ENCODE peak calls at places on chromosome 19, in eight cellular contexts. One of them, this sample, is unnamed.

GRCh38 chr19:1250374-1251232 is 2.2 kb downstream of the MIDN start:
- DNase-seq in stimulated activated CD8-positive, alpha-beta memory T cell treated with anti-CD3 and anti-CD28 coated beads, Interleukin-4, amount 100 ng/mL, for 48 hours: no peak
- DNase-seq in NCI-H1092: peak; percentile 72
- DNase-seq in kidney tubule cell: peak; percentile 60
- DNase-seq in mucosa of descending colon: peak; percentile 75
- DNase-seq in skeletal muscle cell: no peak
- DNase-seq in activated B cell treated with CpG ODN at 0.5 μM for 24 hours: peak; percentile 60
- DNase-seq in fibroblast of lung: peak; percentile 85
- DNase-seq in this sample: no peak

GRCh38 chr19:35247526-35248309 is 1.1 kb upstream of the LSR start:
- DNase-seq in stimulated activated CD8-positive, alpha-beta memory T cell treated with anti-CD3 and anti-CD28 coated beads, Interleukin-4, amount 100 ng/mL, for 48 hours: peak; percentile 73
- DNase-seq in NCI-H1092: no peak
- DNase-seq in kidney tubule cell: peak; percentile 97
- DNase-seq in mucosa of descending colon: peak; percentile 94
- DNase-seq in skeletal muscle cell: no peak
- DNase-seq in activated B cell treated with CpG ODN at 0.5 μM for 24 hours: peak; percentile 59
- DNase-seq in fibroblast of lung: no peak
- DNase-seq in this sample: peak; percentile 55

GRCh38 chr19:36060430-36060829 is 5.7 kb downstream of the WDR62 start:
- DNase-seq in stimulated activated CD8-positive, alpha-beta memory T cell treated with anti-CD3 and anti-CD28 coated beads, Interleukin-4, amount 100 ng/mL, for 48 hours: peak; percentile 34
- DNase-seq in NCI-H1092: no peak
- DNase-seq in kidney tubule cell: peak; percentile 56
- DNase-seq in mucosa of descending colon: no peak
- DNase-seq in skeletal muscle cell: no peak
- DNase-seq in activated B cell treated with CpG ODN at 0.5 μM for 24 hours: no peak
- DNase-seq in fibroblast of lung: peak; percentile 59
- DNase-seq in this sample: peak; percentile 16

GRCh38 chr19:56253737-56254136 is 18.8 kb upstream of the EDDM13 start:
- DNase-seq in stimulated activated CD8-positive, alpha-beta memory T cell treated with anti-CD3 and anti-CD28 coated beads, Interleukin-4, amount 100 ng/mL, for 48 hours: no peak
- DNase-seq in NCI-H1092: peak; percentile 32
- DNase-seq in kidney tubule cell: peak; percentile 59
- DNase-seq in mucosa of descending colon: no peak
- DNase-seq in skeletal muscle cell: no peak
- DNase-seq in activated B cell treated with CpG ODN at 0.5 μM for 24 hours: no peak
- DNase-seq in fibroblast of lung: peak; percentile 74
- DNase-seq in this sample: no peak

GRCh38 chr19:18193388-18194207 is 580 bp downstream of the MPV17L2 start:
- DNase-seq in stimulated activated CD8-positive, alpha-beta memory T cell treated with anti-CD3 and anti-CD28 coated beads, Interleukin-4, amount 100 ng/mL, for 48 hours: peak; percentile 35
- DNase-seq in NCI-H1092: no peak
- DNase-seq in kidney tubule cell: no peak
- DNase-seq in mucosa of descending colon: peak; percentile 38
- DNase-seq in skeletal muscle cell: no peak
- DNase-seq in activated B cell treated with CpG ODN at 0.5 μM for 24 hours: no peak
- DNase-seq in fibroblast of lung: no peak
- DNase-seq in this sample: no peak

GRCh38 chr19:3690551-3691371 is 9.5 kb downstream of the PIP5K1C start:
- DNase-seq in stimulated activated CD8-positive, alpha-beta memory T cell treated with anti-CD3 and anti-CD28 coated beads, Interleukin-4, amount 100 ng/mL, for 48 hours: peak; percentile 40
- DNase-seq in NCI-H1092: no peak
- DNase-seq in kidney tubule cell: no peak
- DNase-seq in mucosa of descending colon: no peak
- DNase-seq in skeletal muscle cell: no peak
- DNase-seq in activated B cell treated with CpG ODN at 0.5 μM for 24 hours: no peak
- DNase-seq in fibroblast of lung: no peak
- DNase-seq in this sample: no peak

GRCh38 chr19:6378498-6378897 is 2.8 kb upstream of the PSPN start:
- DNase-seq in stimulated activated CD8-positive, alpha-beta memory T cell treated with anti-CD3 and anti-CD28 coated beads, Interleukin-4, amount 100 ng/mL, for 48 hours: no peak
- DNase-seq in NCI-H1092: no peak
- DNase-seq in kidney tubule cell: no peak
- DNase-seq in mucosa of descending colon: no peak
- DNase-seq in skeletal muscle cell: no peak
- DNase-seq in activated B cell treated with CpG ODN at 0.5 μM for 24 hours: no peak
- DNase-seq in fibroblast of lung: no peak
- DNase-seq in this sample: no peak

GRCh38 chr19:16588089-16588823 is 16.0 kb upstream of the SLC35E1 start:
- DNase-seq in stimulated activated CD8-positive, alpha-beta memory T cell treated with anti-CD3 and anti-CD28 coated beads, Interleukin-4, amount 100 ng/mL, for 48 hours: peak; percentile 77
- DNase-seq in NCI-H1092: no peak
- DNase-seq in kidney tubule cell: no peak
- DNase-seq in mucosa of descending colon: peak; percentile 62
- DNase-seq in skeletal muscle cell: no peak
- DNase-seq in activated B cell treated with CpG ODN at 0.5 μM for 24 hours: peak; percentile 76
- DNase-seq in fibroblast of lung: peak; percentile 13
- DNase-seq in this sample: peak; percentile 34

GRCh38 chr19:2043269-2043641 is 7.8 kb downstream of the MKNK2 start:
- DNase-seq in stimulated activated CD8-positive, alpha-beta memory T cell treated with anti-CD3 and anti-CD28 coated beads, Interleukin-4, amount 100 ng/mL, for 48 hours: no peak
- DNase-seq in NCI-H1092: no peak
- DNase-seq in kidney tubule cell: no peak
- DNase-seq in mucosa of descending colon: peak; percentile 37
- DNase-seq in skeletal muscle cell: no peak
- DNase-seq in activated B cell treated with CpG ODN at 0.5 μM for 24 hours: peak; percentile 29
- DNase-seq in fibroblast of lung: no peak
- DNase-seq in this sample: no peak

GRCh38 chr19:12052057-12052570 is 647 bp downstream of the ZNF878 start:
- DNase-seq in stimulated activated CD8-positive, alpha-beta memory T cell treated with anti-CD3 and anti-CD28 coated beads, Interleukin-4, amount 100 ng/mL, for 48 hours: no peak
- DNase-seq in NCI-H1092: no peak
- DNase-seq in kidney tubule cell: peak; percentile 58
- DNase-seq in mucosa of descending colon: no peak
- DNase-seq in skeletal muscle cell: no peak
- DNase-seq in activated B cell treated with CpG ODN at 0.5 μM for 24 hours: no peak
- DNase-seq in fibroblast of lung: no peak
- DNase-seq in this sample: no peak

GRCh38 chr19:821976-822773 is 420 bp upstream of the PLPPR3 start:
- DNase-seq in stimulated activated CD8-positive, alpha-beta memory T cell treated with anti-CD3 and anti-CD28 coated beads, Interleukin-4, amount 100 ng/mL, for 48 hours: no peak
- DNase-seq in NCI-H1092: peak; percentile 18
- DNase-seq in kidney tubule cell: no peak
- DNase-seq in mucosa of descending colon: no peak
- DNase-seq in skeletal muscle cell: no peak
- DNase-seq in activated B cell treated with CpG ODN at 0.5 μM for 24 hours: no peak
- DNase-seq in fibroblast of lung: no peak
- DNase-seq in this sample: no peak

GRCh38 chr19:9848060-9848459 is 12.9 kb downstream of the PIN1 start:
- DNase-seq in stimulated activated CD8-positive, alpha-beta memory T cell treated with anti-CD3 and anti-CD28 coated beads, Interleukin-4, amount 100 ng/mL, for 48 hours: peak; percentile 52
- DNase-seq in NCI-H1092: no peak
- DNase-seq in kidney tubule cell: no peak
- DNase-seq in mucosa of descending colon: no peak
- DNase-seq in skeletal muscle cell: no peak
- DNase-seq in activated B cell treated with CpG ODN at 0.5 μM for 24 hours: no peak
- DNase-seq in fibroblast of lung: no peak
- DNase-seq in this sample: no peak

GRCh38 chr19:33339750-33340029 is 33.8 kb upstream of the CEBPG start:
- DNase-seq in stimulated activated CD8-positive, alpha-beta memory T cell treated with anti-CD3 and anti-CD28 coated beads, Interleukin-4, amount 100 ng/mL, for 48 hours: no peak
- DNase-seq in NCI-H1092: no peak
- DNase-seq in kidney tubule cell: no peak
- DNase-seq in mucosa of descending colon: no peak
- DNase-seq in skeletal muscle cell: no peak
- DNase-seq in activated B cell treated with CpG ODN at 0.5 μM for 24 hours: no peak
- DNase-seq in fibroblast of lung: no peak
- DNase-seq in this sample: no peak

GRCh38 chr19:47209323-47210179 is 21.4 kb downstream of the BBC3 start:
- DNase-seq in stimulated activated CD8-positive, alpha-beta memory T cell treated with anti-CD3 and anti-CD28 coated beads, Interleukin-4, amount 100 ng/mL, for 48 hours: no peak
- DNase-seq in NCI-H1092: no peak
- DNase-seq in kidney tubule cell: no peak
- DNase-seq in mucosa of descending colon: no peak
- DNase-seq in skeletal muscle cell: no peak
- DNase-seq in activated B cell treated with CpG ODN at 0.5 μM for 24 hours: no peak
- DNase-seq in fibroblast of lung: peak; percentile 38
- DNase-seq in this sample: no peak

GRCh38 chr19:46848389-46848788 is 2.3 kb downstream of the AP2S1 start:
- DNase-seq in stimulated activated CD8-positive, alpha-beta memory T cell treated with anti-CD3 and anti-CD28 coated beads, Interleukin-4, amount 100 ng/mL, for 48 hours: no peak
- DNase-seq in NCI-H1092: no peak
- DNase-seq in kidney tubule cell: no peak
- DNase-seq in mucosa of descending colon: no peak
- DNase-seq in skeletal muscle cell: no peak
- DNase-seq in activated B cell treated with CpG ODN at 0.5 μM for 24 hours: no peak
- DNase-seq in fibroblast of lung: no peak
- DNase-seq in this sample: no peak

GRCh38 chr19:6271251-6271650 is 8.5 kb downstream of the MLLT1 start:
- DNase-seq in stimulated activated CD8-positive, alpha-beta memory T cell treated with anti-CD3 and anti-CD28 coated beads, Interleukin-4, amount 100 ng/mL, for 48 hours: no peak
- DNase-seq in NCI-H1092: no peak
- DNase-seq in kidney tubule cell: peak; percentile 50
- DNase-seq in mucosa of descending colon: no peak
- DNase-seq in skeletal muscle cell: no peak
- DNase-seq in activated B cell treated with CpG ODN at 0.5 μM for 24 hours: no peak
- DNase-seq in fibroblast of lung: peak; percentile 28
- DNase-seq in this sample: no peak

GRCh38 chr19:19192910-19193423 is 909 bp downstream of the RFXANK start:
- DNase-seq in stimulated activated CD8-positive, alpha-beta memory T cell treated with anti-CD3 and anti-CD28 coated beads, Interleukin-4, amount 100 ng/mL, for 48 hours: no peak
- DNase-seq in NCI-H1092: no peak
- DNase-seq in kidney tubule cell: no peak
- DNase-seq in mucosa of descending colon: no peak
- DNase-seq in skeletal muscle cell: no peak
- DNase-seq in activated B cell treated with CpG ODN at 0.5 μM for 24 hours: no peak
- DNase-seq in fibroblast of lung: no peak
- DNase-seq in this sample: no peak

GRCh38 chr19:31317098-31317497 is 32.1 kb downstream of the TSHZ3 start:
- DNase-seq in stimulated activated CD8-positive, alpha-beta memory T cell treated with anti-CD3 and anti-CD28 coated beads, Interleukin-4, amount 100 ng/mL, for 48 hours: no peak
- DNase-seq in NCI-H1092: no peak
- DNase-seq in kidney tubule cell: no peak
- DNase-seq in mucosa of descending colon: no peak
- DNase-seq in skeletal muscle cell: no peak
- DNase-seq in activated B cell treated with CpG ODN at 0.5 μM for 24 hours: no peak
- DNase-seq in fibroblast of lung: no peak
- DNase-seq in this sample: no peak